ENCODE peak calls at places on chromosomes 2 and 18, in seven cellular contexts. One of them, this sample, is unnamed.

GRCh38 chr2:75464348-75464946 is 96.3 kb downstream of the EVA1A start:
- DNase-seq in NT2/D1: no peak
- DNase-seq in activated CD4-positive, alpha-beta T cell treated with anti-CD3 and anti-CD28 coated beads, Interleukin-2, amount 10 ng/mL, durations not matched to agents 7 days and 5 days: no peak
- DNase-seq in WTC11: no peak
- DNase-seq in iPS DF 6.9: no peak
- DNase-seq in T follicular helper cell: no peak
- DNase-seq in D341Med: no peak
- DNase-seq in this sample: no peak

GRCh38 chr2:119706196-119706595 is 27.2 kb downstream of the TMEM177 start:
- DNase-seq in NT2/D1: no peak
- DNase-seq in activated CD4-positive, alpha-beta T cell treated with anti-CD3 and anti-CD28 coated beads, Interleukin-2, amount 10 ng/mL, durations not matched to agents 7 days and 5 days: no peak
- DNase-seq in WTC11: no peak
- DNase-seq in iPS DF 6.9: no peak
- DNase-seq in T follicular helper cell: no peak
- DNase-seq in D341Med: no peak
- DNase-seq in this sample: no peak

GRCh38 chr2:190413421-190413820 is 5.3 kb downstream of the MFSD6 start:
- DNase-seq in NT2/D1: no peak
- DNase-seq in activated CD4-positive, alpha-beta T cell treated with anti-CD3 and anti-CD28 coated beads, Interleukin-2, amount 10 ng/mL, durations not matched to agents 7 days and 5 days: no peak
- DNase-seq in WTC11: no peak
- DNase-seq in iPS DF 6.9: no peak
- DNase-seq in T follicular helper cell: no peak
- DNase-seq in D341Med: no peak
- DNase-seq in this sample: no peak

GRCh38 chr2:48092846-48093498 is 186.7 kb upstream of the FBXO11 start:
- DNase-seq in NT2/D1: no peak
- DNase-seq in activated CD4-positive, alpha-beta T cell treated with anti-CD3 and anti-CD28 coated beads, Interleukin-2, amount 10 ng/mL, durations not matched to agents 7 days and 5 days: no peak
- DNase-seq in WTC11: no peak
- DNase-seq in iPS DF 6.9: no peak
- DNase-seq in T follicular helper cell: no peak
- DNase-seq in D341Med: no peak
- DNase-seq in this sample: no peak

GRCh38 chr18:80243204-80243603 is 4.1 kb downstream of the PARD6G start:
- DNase-seq in NT2/D1: no peak
- DNase-seq in activated CD4-positive, alpha-beta T cell treated with anti-CD3 and anti-CD28 coated beads, Interleukin-2, amount 10 ng/mL, durations not matched to agents 7 days and 5 days: no peak
- DNase-seq in WTC11: no peak
- DNase-seq in iPS DF 6.9: no peak
- DNase-seq in T follicular helper cell: no peak
- DNase-seq in D341Med: no peak
- DNase-seq in this sample: no peak

GRCh38 chr2:218478544-218478943 is 59.6 kb downstream of the VIL1 start:
- DNase-seq in NT2/D1: no peak
- DNase-seq in activated CD4-positive, alpha-beta T cell treated with anti-CD3 and anti-CD28 coated beads, Interleukin-2, amount 10 ng/mL, durations not matched to agents 7 days and 5 days: no peak
- DNase-seq in WTC11: no peak
- DNase-seq in iPS DF 6.9: no peak
- DNase-seq in T follicular helper cell: no peak
- DNase-seq in D341Med: no peak
- DNase-seq in this sample: no peak

GRCh38 chr18:5238371-5238758 is 41.3 kb upstream of the AKAIN1 start:
- DNase-seq in NT2/D1: no peak
- DNase-seq in activated CD4-positive, alpha-beta T cell treated with anti-CD3 and anti-CD28 coated beads, Interleukin-2, amount 10 ng/mL, durations not matched to agents 7 days and 5 days: peak
- DNase-seq in WTC11: peak
- DNase-seq in iPS DF 6.9: no peak
- DNase-seq in T follicular helper cell: no peak
- DNase-seq in D341Med: peak
- DNase-seq in this sample: peak

GRCh38 chr2:159202568-159203071 is 83.9 kb downstream of the WDSUB1 start:
- DNase-seq in NT2/D1: no peak
- DNase-seq in activated CD4-positive, alpha-beta T cell treated with anti-CD3 and anti-CD28 coated beads, Interleukin-2, amount 10 ng/mL, durations not matched to agents 7 days and 5 days: no peak
- DNase-seq in WTC11: no peak
- DNase-seq in iPS DF 6.9: no peak
- DNase-seq in T follicular helper cell: no peak
- DNase-seq in D341Med: no peak
- DNase-seq in this sample: no peak

GRCh38 chr18:27843783-27844415 is 333.0 kb downstream of the CDH2 start:
- DNase-seq in NT2/D1: no peak
- DNase-seq in activated CD4-positive, alpha-beta T cell treated with anti-CD3 and anti-CD28 coated beads, Interleukin-2, amount 10 ng/mL, durations not matched to agents 7 days and 5 days: no peak
- DNase-seq in WTC11: no peak
- DNase-seq in iPS DF 6.9: no peak
- DNase-seq in T follicular helper cell: no peak
- DNase-seq in D341Med: no peak
- DNase-seq in this sample: no peak

GRCh38 chr2:43708178-43708577 is 31.9 kb upstream of the C1GALT1C1L start:
- DNase-seq in NT2/D1: no peak
- DNase-seq in activated CD4-positive, alpha-beta T cell treated with anti-CD3 and anti-CD28 coated beads, Interleukin-2, amount 10 ng/mL, durations not matched to agents 7 days and 5 days: no peak
- DNase-seq in WTC11: no peak
- DNase-seq in iPS DF 6.9: no peak
- DNase-seq in T follicular helper cell: no peak
- DNase-seq in D341Med: no peak
- DNase-seq in this sample: no peak

GRCh38 chr2:55158111-55158814 is 73.8 kb downstream of the CLHC1 start:
- DNase-seq in NT2/D1: no peak
- DNase-seq in activated CD4-positive, alpha-beta T cell treated with anti-CD3 and anti-CD28 coated beads, Interleukin-2, amount 10 ng/mL, durations not matched to agents 7 days and 5 days: no peak
- DNase-seq in WTC11: no peak
- DNase-seq in iPS DF 6.9: no peak
- DNase-seq in T follicular helper cell: no peak
- DNase-seq in D341Med: no peak
- DNase-seq in this sample: no peak

GRCh38 chr2:222404126-222404891 is 20.0 kb upstream of the SGPP2 start:
- DNase-seq in NT2/D1: no peak
- DNase-seq in activated CD4-positive, alpha-beta T cell treated with anti-CD3 and anti-CD28 coated beads, Interleukin-2, amount 10 ng/mL, durations not matched to agents 7 days and 5 days: no peak
- DNase-seq in WTC11: no peak
- DNase-seq in iPS DF 6.9: no peak
- DNase-seq in T follicular helper cell: no peak
- DNase-seq in D341Med: no peak
- DNase-seq in this sample: no peak

This sample was measured in T-helper 22 cell.